ENCODE peak calls at places on chromosome 7, in four cellular contexts. One of them, this sample, is unnamed.

GRCh38 chr7:101986335-101986734 is 168.9 kb downstream of the CUX1 start:
- DNase-seq in IMR-90: peak
- DNase-seq in mesendoderm: no peak
- DNase-seq in H1: no peak
- DNase-seq in this sample: no peak

GRCh38 chr7:44789990-44790389 is 6.5 kb upstream of the PPIA start:
- DNase-seq in IMR-90: no peak
- DNase-seq in mesendoderm: no peak
- DNase-seq in H1: no peak
- DNase-seq in this sample: no peak

GRCh38 chr7:104960741-104961479 is 53.1 kb upstream of the KMT2E start:
- DNase-seq in IMR-90: no peak
- DNase-seq in mesendoderm: no peak
- DNase-seq in H1: no peak
- DNase-seq in this sample: no peak

GRCh38 chr7:131188367-131189339 is 139.0 kb upstream of the MKLN1 start:
- DNase-seq in IMR-90: peak
- DNase-seq in mesendoderm: no peak
- DNase-seq in H1: no peak
- DNase-seq in this sample: no peak

GRCh38 chr7:155694846-155695245 is 50.4 kb downstream of the RBM33 start:
- DNase-seq in IMR-90: peak
- DNase-seq in mesendoderm: no peak
- DNase-seq in H1: no peak
- DNase-seq in this sample: no peak

GRCh38 chr7:140060788-140061606 is 1.8 kb downstream of the PARP12 start:
- DNase-seq in IMR-90: peak
- DNase-seq in mesendoderm: no peak
- DNase-seq in H1: peak
- DNase-seq in this sample: no peak

GRCh38 chr7:36661135-36661840 is 63.0 kb downstream of the AOAH start:
- DNase-seq in IMR-90: peak
- DNase-seq in mesendoderm: peak
- DNase-seq in H1: no peak
- DNase-seq in this sample: peak

GRCh38 chr7:157513162-157513621 is 176.4 kb downstream of the DNAJB6 start:
- DNase-seq in IMR-90: no peak
- DNase-seq in mesendoderm: peak
- DNase-seq in H1: no peak
- DNase-seq in this sample: no peak

GRCh38 chr7:10940748-10941358 is 32.8 kb upstream of the PHF14 start:
- DNase-seq in IMR-90: no peak
- DNase-seq in mesendoderm: no peak
- DNase-seq in H1: no peak
- DNase-seq in this sample: no peak

GRCh38 chr7:77393954-77394353 is 22.2 kb downstream of the GSAP start:
- DNase-seq in IMR-90: no peak
- DNase-seq in mesendoderm: no peak
- DNase-seq in H1: no peak
- DNase-seq in this sample: no peak

GRCh38 chr7:101066858-101067227 is 18.4 kb upstream of the TRIM56 start:
- DNase-seq in IMR-90: no peak
- DNase-seq in mesendoderm: peak
- DNase-seq in H1: no peak
- DNase-seq in this sample: no peak

GRCh38 chr7:135616136-135616535 is 46.2 kb upstream of the STMP1 start:
- DNase-seq in IMR-90: peak
- DNase-seq in mesendoderm: no peak
- DNase-seq in H1: no peak
- DNase-seq in this sample: no peak

GRCh38 chr7:108423089-108423989 is 32.9 kb downstream of the NRCAM start:
- DNase-seq in IMR-90: no peak
- DNase-seq in mesendoderm: no peak
- DNase-seq in H1: no peak
- DNase-seq in this sample: no peak

GRCh38 chr7:45691155-45691656 is 117.0 kb downstream of the ADCY1 start:
- DNase-seq in IMR-90: no peak
- DNase-seq in mesendoderm: no peak
- DNase-seq in H1: peak
- DNase-seq in this sample: no peak

GRCh38 chr7:46450425-46450824 is 529.4 kb upstream of the IGFBP3 start:
- DNase-seq in IMR-90: no peak
- DNase-seq in mesendoderm: no peak
- DNase-seq in H1: no peak
- DNase-seq in this sample: no peak

GRCh38 chr7:2171855-2172254 is 60.9 kb downstream of the MAD1L1 start:
- DNase-seq in IMR-90: no peak
- DNase-seq in mesendoderm: no peak
- DNase-seq in H1: no peak
- DNase-seq in this sample: no peak

GRCh38 chr7:30162622-30163124 is 27.9 kb downstream of the MTURN start:
- DNase-seq in IMR-90: peak
- DNase-seq in mesendoderm: no peak
- DNase-seq in H1: no peak
- DNase-seq in this sample: no peak

GRCh38 chr7:54783952-54784351 is 24.9 kb upstream of the SEC61G start:
- DNase-seq in IMR-90: no peak
- DNase-seq in mesendoderm: no peak
- DNase-seq in H1: no peak
- DNase-seq in this sample: no peak

GRCh38 chr7:4143006-4143405 is 539.1 kb upstream of the FOXK1 start:
- DNase-seq in IMR-90: no peak
- DNase-seq in mesendoderm: no peak
- DNase-seq in H1: no peak
- DNase-seq in this sample: no peak

GRCh38 chr7:35802649-35803048 is 1.8 kb downstream of the SEPTIN7 start:
- DNase-seq in IMR-90: peak
- DNase-seq in mesendoderm: no peak
- DNase-seq in H1: no peak
- DNase-seq in this sample: no peak

GRCh38 chr7:99597762-99598501 is at the start of gene TMEM225B:
- DNase-seq in IMR-90: no peak
- DNase-seq in mesendoderm: peak
- DNase-seq in H1: peak
- DNase-seq in this sample: peak

GRCh38 chr7:36346260-36346831 is 43.3 kb upstream of the ANLN start:
- DNase-seq in IMR-90: no peak
- DNase-seq in mesendoderm: no peak
- DNase-seq in H1: no peak
- DNase-seq in this sample: no peak

GRCh38 chr7:157009170-157009777 is 1.2 kb downstream of the MNX1 start:
- DNase-seq in IMR-90: no peak
- DNase-seq in mesendoderm: peak
- DNase-seq in H1: peak
- DNase-seq in this sample: no peak

GRCh38 chr7:75649462-75649861 is 89.3 kb downstream of the HIP1 start:
- DNase-seq in IMR-90: no peak
- DNase-seq in mesendoderm: peak
- DNase-seq in H1: peak
- DNase-seq in this sample: no peak

GRCh38 chr7:2809903-2810628 is 34.0 kb downstream of the GNA12 start:
- DNase-seq in IMR-90: peak
- DNase-seq in mesendoderm: no peak
- DNase-seq in H1: no peak
- DNase-seq in this sample: no peak

GRCh38 chr7:101087334-101088068 is 2.2 kb downstream of the TRIM56 start:
- DNase-seq in IMR-90: no peak
- DNase-seq in mesendoderm: no peak
- DNase-seq in H1: no peak
- DNase-seq in this sample: no peak

GRCh38 chr7:32916006-32916405 is 24.4 kb upstream of the KBTBD2 start:
- DNase-seq in IMR-90: no peak
- DNase-seq in mesendoderm: no peak
- DNase-seq in H1: no peak
- DNase-seq in this sample: no peak

GRCh38 chr7:157087646-157088045 is 51.1 kb upstream of the UBE3C start:
- DNase-seq in IMR-90: no peak
- DNase-seq in mesendoderm: no peak
- DNase-seq in H1: no peak
- DNase-seq in this sample: no peak

GRCh38 chr7:143728333-143728862 is 29.1 kb downstream of the CTAGE6 start:
- DNase-seq in IMR-90: no peak
- DNase-seq in mesendoderm: no peak
- DNase-seq in H1: no peak
- DNase-seq in this sample: no peak

GRCh38 chr7:23216021-23216420 is 30.6 kb upstream of the GPNMB start:
- DNase-seq in IMR-90: no peak
- DNase-seq in mesendoderm: no peak
- DNase-seq in H1: no peak
- DNase-seq in this sample: no peak

GRCh38 chr7:889025-889390 is 12.7 kb downstream of the GET4 start:
- DNase-seq in IMR-90: no peak
- DNase-seq in mesendoderm: no peak
- DNase-seq in H1: no peak
- DNase-seq in this sample: no peak

GRCh38 chr7:157276731-157277562 is 59.9 kb upstream of the DNAJB6 start:
- DNase-seq in IMR-90: peak
- DNase-seq in mesendoderm: peak
- DNase-seq in H1: peak
- DNase-seq in this sample: no peak

GRCh38 chr7:158723714-158724385 is 19.2 kb upstream of the NCAPG2 start:
- DNase-seq in IMR-90: no peak
- DNase-seq in mesendoderm: no peak
- DNase-seq in H1: peak
- DNase-seq in this sample: no peak

GRCh38 chr7:101112233-101112632 is 14.7 kb upstream of the SERPINE1 start:
- DNase-seq in IMR-90: no peak
- DNase-seq in mesendoderm: no peak
- DNase-seq in H1: no peak
- DNase-seq in this sample: no peak

GRCh38 chr7:139242741-139243281 is 11.8 kb downstream of the UBN2 start:
- DNase-seq in IMR-90: peak
- DNase-seq in mesendoderm: no peak
- DNase-seq in H1: no peak
- DNase-seq in this sample: no peak

GRCh38 chr7:3893789-3894153 is 592.7 kb downstream of the SDK1 start:
- DNase-seq in IMR-90: no peak
- DNase-seq in mesendoderm: no peak
- DNase-seq in H1: no peak
- DNase-seq in this sample: no peak

DNA sequence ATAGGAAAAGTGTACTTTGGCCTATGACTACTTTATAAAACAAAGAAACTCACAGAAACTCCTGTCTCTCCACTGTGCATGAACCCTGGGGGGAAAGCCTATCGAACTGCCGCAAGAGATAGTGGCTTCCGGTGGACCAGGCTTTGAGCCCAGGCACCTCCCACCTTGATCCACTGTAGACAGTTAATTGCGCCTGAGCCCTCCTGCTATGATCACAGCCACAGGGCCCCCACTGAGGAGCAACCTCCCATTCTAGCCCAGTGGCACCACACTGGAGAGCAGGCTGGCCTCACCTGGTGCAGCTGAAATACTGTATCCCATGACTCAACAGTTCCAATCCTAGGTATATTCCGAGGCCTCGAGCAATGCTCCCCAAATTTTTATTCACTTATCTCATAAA is 98.8 kb downstream of the COBL start:
- DNase-seq in IMR-90: no peak
- DNase-seq in mesendoderm: no peak
- DNase-seq in H1: no peak
- DNase-seq in this sample: no peak
- H4K8ac ChIP-seq in IMR-90: no peak
- H4K8ac ChIP-seq in mesendoderm: no peak
- H4K8ac ChIP-seq in H1: no peak
- H4K8ac ChIP-seq in this sample: no peak

GRCh38 chr7:150323682-150324365 is 479 bp upstream of the ACTR3C start:
- DNase-seq in IMR-90: no peak
- DNase-seq in mesendoderm: no peak
- DNase-seq in H1: no peak
- DNase-seq in this sample: no peak
- H2BK5ac ChIP-seq in IMR-90: no peak
- H2BK5ac ChIP-seq in mesendoderm: no peak
- H2BK5ac ChIP-seq in H1: no peak
- H2BK5ac ChIP-seq in this sample: no peak

GRCh38 chr7:70872188-70872587 is 259.8 kb upstream of the GALNT17 start:
- DNase-seq in IMR-90: no peak
- DNase-seq in mesendoderm: no peak
- DNase-seq in H1: no peak
- DNase-seq in this sample: no peak
- H3K56ac ChIP-seq in IMR-90: no peak
- H3K56ac ChIP-seq in mesendoderm: no peak
- H3K56ac ChIP-seq in H1: no peak
- H3K56ac ChIP-seq in this sample: no peak

DNA sequence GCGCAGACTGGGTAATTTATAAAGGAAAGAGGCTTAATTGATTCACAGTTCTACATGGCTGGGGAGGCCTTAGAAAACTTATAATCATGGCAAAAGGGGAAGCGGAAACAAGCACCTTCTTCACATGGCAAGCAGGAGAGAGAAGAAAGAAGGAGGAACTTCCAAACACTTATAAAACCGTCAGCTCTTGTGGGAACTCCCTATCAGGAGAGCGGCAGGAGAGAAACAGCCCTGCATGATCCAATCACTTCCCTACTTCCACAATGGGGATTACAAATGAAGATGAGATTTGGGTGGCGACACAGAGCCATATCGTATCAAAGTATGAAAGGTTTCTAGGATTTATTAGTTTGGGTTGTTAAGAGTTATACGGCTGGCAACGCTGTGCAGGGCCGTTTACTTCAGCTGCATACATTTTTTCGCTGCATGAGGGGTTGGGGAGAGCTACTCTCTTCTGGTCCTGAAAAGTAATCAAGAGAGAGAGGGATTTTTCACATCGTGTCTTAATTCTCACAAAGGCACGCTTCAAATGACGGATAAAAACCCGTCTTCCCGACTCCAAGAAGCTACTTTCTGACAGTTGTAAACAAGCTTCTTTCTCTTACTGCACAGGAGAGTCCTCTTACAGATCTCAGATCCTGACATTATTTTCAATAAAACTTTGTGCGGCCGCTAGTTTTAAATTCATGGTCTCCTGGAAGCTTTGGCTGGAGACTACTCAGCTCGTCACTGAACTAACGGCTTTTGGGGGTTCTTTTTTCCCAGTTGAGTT is 782 bp upstream of the GTPBP10 start:
- DNase-seq in IMR-90: peak
- DNase-seq in mesendoderm: peak
- DNase-seq in H1: no peak
- DNase-seq in this sample: no peak
- H4K8ac ChIP-seq in IMR-90: peak
- H4K8ac ChIP-seq in mesendoderm: peak
- H4K8ac ChIP-seq in H1: no peak
- H4K8ac ChIP-seq in this sample: no peak